ENCODE peak calls at places on chromosomes 12 and 14, in nine cellular contexts. One of them, this sample, is unnamed.
A peak's percentile ranks its signal among the peaks of the same experiment; 100 is the strongest.

GRCh38 chr12:39365364-39366001 is 77.4 kb downstream of the KIF21A start:
- DNase-seq in uterus: no peak
- DNase-seq in suprapubic skin: no peak
- DNase-seq in stomach: no peak
- DNase-seq in heart left ventricle: no peak
- DNase-seq in prostate gland: no peak
- DNase-seq in tibial nerve: no peak
- DNase-seq in esophagus muscularis mucosa: no peak
- DNase-seq in endothelial cell of umbilical vein: no peak
- DNase-seq in this sample: no peak

GRCh38 chr12:80470403-80470802 is 26.4 kb downstream of the PTPRQ start:
- DNase-seq in uterus: no peak
- DNase-seq in endothelial cell of umbilical vein: no peak
- DNase-seq in esophagus muscularis mucosa: no peak
- DNase-seq in stomach: no peak
- DNase-seq in prostate gland: no peak
- DNase-seq in suprapubic skin: no peak
- DNase-seq in tibial nerve: no peak
- DNase-seq in heart left ventricle: no peak
- DNase-seq in this sample: no peak

GRCh38 chr14:106883218-106883692 is 1356.9 kb downstream of the TMEM121 start:
- DNase-seq in suprapubic skin: no peak
- DNase-seq in tibial nerve: no peak
- DNase-seq in prostate gland: no peak
- DNase-seq in stomach: no peak
- DNase-seq in esophagus muscularis mucosa: no peak
- DNase-seq in heart left ventricle: peak; percentile 31
- DNase-seq in uterus: no peak
- DNase-seq in endothelial cell of umbilical vein: no peak
- DNase-seq in this sample: peak; percentile 47

GRCh38 chr14:97077253-97077653 is 280.1 kb downstream of the VRK1 start:
- DNase-seq in prostate gland: no peak
- DNase-seq in suprapubic skin: no peak
- DNase-seq in stomach: peak; percentile 29
- DNase-seq in endothelial cell of umbilical vein: no peak
- DNase-seq in esophagus muscularis mucosa: no peak
- DNase-seq in uterus: peak; percentile 14
- DNase-seq in tibial nerve: peak; percentile 41
- DNase-seq in heart left ventricle: peak; percentile 63
- DNase-seq in this sample: peak; percentile 61

GRCh38 chr12:107684990-107685359 is 624 bp upstream of the PWP1 start:
- DNase-seq in tibial nerve: no peak
- DNase-seq in stomach: no peak
- DNase-seq in prostate gland: no peak
- DNase-seq in heart left ventricle: no peak
- DNase-seq in endothelial cell of umbilical vein: no peak
- DNase-seq in uterus: no peak
- DNase-seq in suprapubic skin: no peak
- DNase-seq in esophagus muscularis mucosa: no peak
- DNase-seq in this sample: peak; percentile 20

GRCh38 chr12:131087991-131088700 is 134.4 kb downstream of the ADGRD1 start:
- DNase-seq in esophagus muscularis mucosa: no peak
- DNase-seq in endothelial cell of umbilical vein: no peak
- DNase-seq in stomach: peak; percentile 20
- DNase-seq in suprapubic skin: peak; percentile 52
- DNase-seq in heart left ventricle: no peak
- DNase-seq in tibial nerve: no peak
- DNase-seq in prostate gland: no peak
- DNase-seq in uterus: peak; percentile 12
- DNase-seq in this sample: no peak

GRCh38 chr12:124570810-124571209 is 3.4 kb upstream of the NCOR2 start:
- DNase-seq in uterus: no peak
- DNase-seq in esophagus muscularis mucosa: no peak
- DNase-seq in prostate gland: no peak
- DNase-seq in heart left ventricle: no peak
- DNase-seq in stomach: no peak
- DNase-seq in suprapubic skin: no peak
- DNase-seq in tibial nerve: no peak
- DNase-seq in endothelial cell of umbilical vein: no peak
- DNase-seq in this sample: no peak

GRCh38 chr12:96220902-96221301 is 26.7 kb downstream of the ELK3 start:
- DNase-seq in uterus: no peak
- DNase-seq in stomach: no peak
- DNase-seq in prostate gland: no peak
- DNase-seq in suprapubic skin: no peak
- DNase-seq in endothelial cell of umbilical vein: no peak
- DNase-seq in heart left ventricle: peak; percentile 88
- DNase-seq in tibial nerve: no peak
- DNase-seq in esophagus muscularis mucosa: no peak
- DNase-seq in this sample: no peak

GRCh38 chr12:54337280-54337842 is 12.4 kb downstream of the COPZ1 start:
- DNase-seq in stomach: no peak
- DNase-seq in uterus: no peak
- DNase-seq in suprapubic skin: no peak
- DNase-seq in endothelial cell of umbilical vein: no peak
- DNase-seq in esophagus muscularis mucosa: no peak
- DNase-seq in heart left ventricle: no peak
- DNase-seq in prostate gland: no peak
- DNase-seq in tibial nerve: no peak
- DNase-seq in this sample: no peak

GRCh38 chr12:54340845-54341244 is 15.9 kb downstream of the COPZ1 start:
- DNase-seq in stomach: no peak
- DNase-seq in esophagus muscularis mucosa: no peak
- DNase-seq in uterus: no peak
- DNase-seq in suprapubic skin: no peak
- DNase-seq in heart left ventricle: no peak
- DNase-seq in endothelial cell of umbilical vein: no peak
- DNase-seq in tibial nerve: no peak
- DNase-seq in prostate gland: no peak
- DNase-seq in this sample: no peak

GRCh38 chr12:54341343-54341742 is 16.4 kb downstream of the COPZ1 start:
- DNase-seq in tibial nerve: no peak
- DNase-seq in suprapubic skin: no peak
- DNase-seq in heart left ventricle: no peak
- DNase-seq in prostate gland: no peak
- DNase-seq in stomach: no peak
- DNase-seq in uterus: no peak
- DNase-seq in esophagus muscularis mucosa: no peak
- DNase-seq in endothelial cell of umbilical vein: no peak
- DNase-seq in this sample: no peak

GRCh38 chr12:54338682-54339296 is 13.9 kb downstream of the COPZ1 start:
- DNase-seq in tibial nerve: no peak
- DNase-seq in stomach: no peak
- DNase-seq in endothelial cell of umbilical vein: no peak
- DNase-seq in heart left ventricle: no peak
- DNase-seq in uterus: peak; percentile 65
- DNase-seq in esophagus muscularis mucosa: no peak
- DNase-seq in suprapubic skin: no peak
- DNase-seq in prostate gland: no peak
- DNase-seq in this sample: no peak

DNA sequence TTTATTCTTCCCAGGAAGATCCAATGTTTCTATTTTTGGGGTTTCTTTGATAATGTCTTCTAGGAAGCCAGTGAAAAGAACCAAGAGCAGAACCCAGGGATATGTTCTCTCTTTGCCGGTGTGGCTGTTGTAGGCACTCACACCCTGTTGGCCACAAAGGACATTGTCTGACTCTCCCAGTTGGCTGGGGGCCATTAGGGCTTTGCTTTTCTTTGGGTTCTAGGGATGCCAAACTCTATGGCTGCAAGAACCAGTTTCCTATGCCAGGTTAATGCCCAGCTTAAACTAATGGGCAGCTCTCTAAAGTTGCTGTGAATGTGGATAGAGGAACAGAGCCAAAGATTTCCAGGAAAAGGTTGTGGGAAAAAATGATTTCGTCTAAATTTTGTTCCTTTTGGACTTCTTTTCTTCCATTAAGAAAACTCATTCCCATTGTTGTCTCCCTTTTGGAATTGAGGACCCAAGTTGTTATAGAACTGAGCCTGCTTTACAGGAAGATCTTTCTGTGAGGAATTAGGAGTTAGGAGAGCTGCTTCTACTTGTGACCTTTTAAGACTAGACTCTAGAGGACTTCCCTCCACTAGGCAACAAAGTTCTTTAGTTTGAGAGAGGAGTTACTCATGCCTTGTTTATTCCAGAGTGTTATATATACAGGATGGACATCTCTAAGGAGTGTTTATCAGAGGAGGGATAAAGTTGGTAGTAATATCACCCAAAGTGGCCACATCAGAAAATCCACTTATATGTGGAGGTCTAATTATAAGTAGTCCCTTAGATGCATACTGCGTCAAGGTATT is 13.1 kb downstream of the COPZ1 start:
- DNase-seq in esophagus muscularis mucosa: no peak
- DNase-seq in suprapubic skin: no peak
- DNase-seq in stomach: no peak
- DNase-seq in prostate gland: no peak
- DNase-seq in tibial nerve: no peak
- DNase-seq in heart left ventricle: peak; percentile 55
- DNase-seq in uterus: no peak
- DNase-seq in endothelial cell of umbilical vein: no peak
- DNase-seq in this sample: peak; percentile 56
- TF ChIP-seq POLR2A in esophagus muscularis mucosa: no peak
- TF ChIP-seq POLR2A in suprapubic skin: no peak
- TF ChIP-seq POLR2A in stomach: no peak
- TF ChIP-seq POLR2A in prostate gland: no peak
- TF ChIP-seq POLR2A in tibial nerve: no peak
- TF ChIP-seq POLR2A in heart left ventricle: no peak
- TF ChIP-seq POLR2A in uterus: no peak
- TF ChIP-seq POLR2A in endothelial cell of umbilical vein: no peak
- TF ChIP-seq POLR2A in this sample: no peak

GRCh38 chr12:116142936-116143882 is 134.3 kb downstream of the MED13L start:
- DNase-seq in stomach: no peak
- DNase-seq in tibial nerve: no peak
- DNase-seq in heart left ventricle: no peak
- DNase-seq in esophagus muscularis mucosa: no peak
- DNase-seq in suprapubic skin: no peak
- DNase-seq in prostate gland: no peak
- DNase-seq in endothelial cell of umbilical vein: peak; percentile 97
- DNase-seq in uterus: no peak
- DNase-seq in this sample: no peak

GRCh38 chr12:116140559-116140958 is 136.9 kb downstream of the MED13L start:
- DNase-seq in tibial nerve: no peak
- DNase-seq in endothelial cell of umbilical vein: no peak
- DNase-seq in esophagus muscularis mucosa: no peak
- DNase-seq in prostate gland: no peak
- DNase-seq in uterus: no peak
- DNase-seq in heart left ventricle: no peak
- DNase-seq in stomach: no peak
- DNase-seq in suprapubic skin: no peak
- DNase-seq in this sample: no peak

GRCh38 chr12:116138781-116139180 is 138.7 kb downstream of the MED13L start:
- DNase-seq in tibial nerve: no peak
- DNase-seq in esophagus muscularis mucosa: no peak
- DNase-seq in prostate gland: no peak
- DNase-seq in heart left ventricle: no peak
- DNase-seq in endothelial cell of umbilical vein: no peak
- DNase-seq in suprapubic skin: no peak
- DNase-seq in stomach: no peak
- DNase-seq in uterus: no peak
- DNase-seq in this sample: no peak

GRCh38 chr12:116141833-116142162 is 135.7 kb downstream of the MED13L start:
- DNase-seq in suprapubic skin: no peak
- DNase-seq in tibial nerve: no peak
- DNase-seq in uterus: no peak
- DNase-seq in heart left ventricle: no peak
- DNase-seq in prostate gland: no peak
- DNase-seq in endothelial cell of umbilical vein: no peak
- DNase-seq in esophagus muscularis mucosa: no peak
- DNase-seq in stomach: no peak
- DNase-seq in this sample: no peak

GRCh38 chr12:116141110-116141832 is 136.2 kb downstream of the MED13L start:
- DNase-seq in prostate gland: no peak
- DNase-seq in stomach: no peak
- DNase-seq in heart left ventricle: no peak
- DNase-seq in endothelial cell of umbilical vein: peak; percentile 46
- DNase-seq in suprapubic skin: no peak
- DNase-seq in tibial nerve: no peak
- DNase-seq in esophagus muscularis mucosa: no peak
- DNase-seq in uterus: no peak
- DNase-seq in this sample: no peak
- TF ChIP-seq CTCF in prostate gland: no peak
- TF ChIP-seq CTCF in stomach: no peak
- TF ChIP-seq CTCF in heart left ventricle: no peak
- TF ChIP-seq CTCF in endothelial cell of umbilical vein: no peak
- TF ChIP-seq CTCF in suprapubic skin: no peak
- TF ChIP-seq CTCF in tibial nerve: peak; percentile 20
- TF ChIP-seq CTCF in esophagus muscularis mucosa: no peak
- TF ChIP-seq CTCF in uterus: no peak
- TF ChIP-seq CTCF in this sample: no peak

GRCh38 chr14:68972507-68973272 is 6.4 kb downstream of the ACTN1 start:
- DNase-seq in uterus: no peak
- DNase-seq in stomach: no peak
- DNase-seq in tibial nerve: no peak
- DNase-seq in endothelial cell of umbilical vein: no peak
- DNase-seq in heart left ventricle: no peak
- DNase-seq in esophagus muscularis mucosa: no peak
- DNase-seq in suprapubic skin: no peak
- DNase-seq in prostate gland: no peak
- DNase-seq in this sample: no peak
- H3K4me1 ChIP-seq in uterus: peaks cover 35% of the 10 kb centered on the region
- H3K4me1 ChIP-seq in stomach: peaks cover 100% of the 10 kb centered on the region
- H3K4me1 ChIP-seq in tibial nerve: peaks cover 26% of the 10 kb centered on the region
- H3K4me1 ChIP-seq in endothelial cell of umbilical vein: peaks cover 69% of the 10 kb centered on the region
- H3K4me1 ChIP-seq in heart left ventricle: peaks cover 81% of the 10 kb centered on the region
- H3K4me1 ChIP-seq in esophagus muscularis mucosa: peaks cover 97% of the 10 kb centered on the region
- H3K4me1 ChIP-seq in suprapubic skin: peaks cover 68% of the 10 kb centered on the region
- H3K4me1 ChIP-seq in prostate gland: peaks cover 12% of the 10 kb centered on the region
- H3K4me1 ChIP-seq in this sample: peaks cover 64% of the 10 kb centered on the region

GRCh38 chr12:51216652-51217051 is 1.2 kb downstream of the POU6F1 start:
- DNase-seq in endothelial cell of umbilical vein: no peak
- DNase-seq in tibial nerve: no peak
- DNase-seq in esophagus muscularis mucosa: no peak
- DNase-seq in prostate gland: no peak
- DNase-seq in heart left ventricle: no peak
- DNase-seq in uterus: no peak
- DNase-seq in suprapubic skin: no peak
- DNase-seq in stomach: no peak
- DNase-seq in this sample: no peak

GRCh38 chr12:51217133-51217967 is 512 bp downstream of the POU6F1 start:
- DNase-seq in esophagus muscularis mucosa: peak; percentile 94
- DNase-seq in stomach: peak; percentile 57
- DNase-seq in uterus: peak; percentile 60
- DNase-seq in endothelial cell of umbilical vein: peak; percentile 36
- DNase-seq in heart left ventricle: peak; percentile 67
- DNase-seq in tibial nerve: peak; percentile 36
- DNase-seq in suprapubic skin: peak; percentile 81
- DNase-seq in prostate gland: peak; percentile 48
- DNase-seq in this sample: peak; percentile 50

GRCh38 chr12:51218607-51219161 is 822 bp upstream of the POU6F1 start:
- DNase-seq in uterus: no peak
- DNase-seq in suprapubic skin: no peak
- DNase-seq in esophagus muscularis mucosa: no peak
- DNase-seq in tibial nerve: no peak
- DNase-seq in heart left ventricle: no peak
- DNase-seq in prostate gland: peak; percentile 12
- DNase-seq in stomach: peak; percentile 65
- DNase-seq in endothelial cell of umbilical vein: peak; percentile 47
- DNase-seq in this sample: no peak

GRCh38 chr12:51219345-51219744 is 1.5 kb upstream of the POU6F1 start:
- DNase-seq in stomach: no peak
- DNase-seq in tibial nerve: no peak
- DNase-seq in endothelial cell of umbilical vein: no peak
- DNase-seq in heart left ventricle: no peak
- DNase-seq in prostate gland: no peak
- DNase-seq in uterus: no peak
- DNase-seq in suprapubic skin: no peak
- DNase-seq in esophagus muscularis mucosa: no peak
- DNase-seq in this sample: no peak

GRCh38 chr12:51217968-51218606 is at the start of gene POU6F1:
- DNase-seq in suprapubic skin: peak; percentile 81
- DNase-seq in tibial nerve: peak; percentile 57
- DNase-seq in stomach: peak; percentile 72
- DNase-seq in esophagus muscularis mucosa: peak; percentile 93
- DNase-seq in uterus: peak; percentile 74
- DNase-seq in endothelial cell of umbilical vein: peak; percentile 85
- DNase-seq in heart left ventricle: peak; percentile 77
- DNase-seq in prostate gland: peak; percentile 55
- DNase-seq in this sample: peak; percentile 78
- TF ChIP-seq POLR2A in suprapubic skin: peak; percentile 16
- TF ChIP-seq POLR2A in tibial nerve: peak; percentile 46
- TF ChIP-seq POLR2A in stomach: no peak
- TF ChIP-seq POLR2A in esophagus muscularis mucosa: no peak
- TF ChIP-seq POLR2A in uterus: no peak
- TF ChIP-seq POLR2A in endothelial cell of umbilical vein: peak; percentile 16
- TF ChIP-seq POLR2A in heart left ventricle: peak; percentile 43
- TF ChIP-seq POLR2A in prostate gland: peak; percentile 23
- TF ChIP-seq POLR2A in this sample: peak; percentile 27

This sample was measured in adrenal gland.